ENCODE peak calls at places on chromosomes 5 and 9, in nine cellular contexts. G, N, Z, O, C, J, B, R and A are unnamed samples. For H3K27me3, the result is how much of the 10 kb centered on the place peaks cover.

GRCh38 chr9:137873858-137874363 is 3.7 kb upstream of the CACNA1B start:
- DNase-seq in N (no peak), R (no peak), Z (no peak), J (no peak), O (no peak), B (no peak), G (no peak), C (no peak), A (no peak)

GRCh38 chr5:66634601-66635000 is 38.4 kb downstream of the MAST4 start:
- DNase-seq in Z (no peak), J (no peak), C (no peak), O (no peak), R (no peak), N (no peak), G (no peak), B (no peak), A (no peak)

GRCh38 chr9:127138444-127138843 is 16.0 kb upstream of the ANGPTL2 start:
- DNase-seq in B (no peak), O (no peak), G (no peak), Z (peak), N (no peak), C (peak), J (no peak), R (no peak), A (no peak)

GRCh38 chr9:136198605-136199083 is 6.3 kb downstream of the LHX3 start:
- DNase-seq in R (peak), C (peak), G (no peak), Z (no peak), B (no peak), J (no peak), N (peak), O (no peak), A (peak)

GRCh38 chr5:139396691-139397090 is 1.8 kb upstream of the PROB1 start:
- DNase-seq in C (peak), J (no peak), G (no peak), R (no peak), B (no peak), Z (no peak), N (no peak), O (no peak), A (no peak)

GRCh38 chr9:136576269-136576626 is 30.4 kb upstream of the NOTCH1 start:
- DNase-seq in Z (no peak), B (no peak), R (no peak), C (no peak), O (no peak), J (no peak), N (no peak), G (no peak), A (no peak)

GRCh38 chr9:91716239-91716638 is 233.8 kb downstream of the ROR2 start:
- DNase-seq in Z (no peak), G (no peak), C (no peak), B (no peak), J (no peak), R (no peak), O (no peak), N (no peak), A (no peak)

GRCh38 chr5:38755171-38755570 is 90.6 kb upstream of the OSMR start:
- DNase-seq in N (peak), C (no peak), Z (no peak), J (no peak), R (no peak), G (no peak), O (no peak), B (no peak), A (no peak)

GRCh38 chr5:4542145-4542778 is 597.9 kb upstream of the ADAMTS16 start:
- DNase-seq in N (no peak), C (no peak), O (no peak), J (no peak), B (no peak), R (no peak), Z (no peak), G (no peak), A (no peak)

GRCh38 chr9:109737295-109737694 is 42.7 kb upstream of the PALM2AKAP2 start:
- DNase-seq in R (no peak), N (no peak), B (no peak), C (no peak), Z (no peak), G (no peak), O (no peak), J (no peak), A (no peak)

GRCh38 chr5:42791151-42791550 is 20.5 kb downstream of the SELENOP start:
- DNase-seq in O (no peak), N (no peak), G (no peak), B (no peak), J (no peak), Z (no peak), C (no peak), R (no peak), A (no peak)

GRCh38 chr5:90020575-90021535 is 388.7 kb downstream of the CETN3 start:
- DNase-seq in G (no peak), N (peak), B (no peak), R (no peak), J (no peak), O (no peak), Z (no peak), C (no peak), A (no peak)

GRCh38 chr9:121551985-121552753 is 52.5 kb upstream of the GGTA1 start:
- DNase-seq in J (no peak), Z (no peak), B (peak), O (no peak), C (no peak), G (no peak), R (no peak), N (no peak), A (no peak)

GRCh38 chr9:126125177-126125576 is 201.5 kb upstream of the MVB12B start:
- DNase-seq in C (peak), N (peak), B (no peak), Z (no peak), R (no peak), G (no peak), J (no peak), O (no peak), A (no peak)

GRCh38 chr9:128553695-128554094 is 1.3 kb downstream of the SPTAN1 start:
- DNase-seq in J (no peak), O (no peak), N (peak), G (no peak), C (no peak), R (no peak), Z (no peak), B (no peak), A (no peak)

GRCh38 chr5:143142596-143143435 is 260.7 kb downstream of the NR3C1 start:
- DNase-seq in B (peak), C (no peak), J (no peak), R (no peak), G (no peak), N (peak), Z (peak), O (no peak), A (no peak)

GRCh38 chr5:124285071-124285470 is 461.4 kb downstream of the ZNF608 start:
- DNase-seq in N (no peak), O (no peak), B (no peak), J (no peak), G (no peak), R (no peak), Z (no peak), C (no peak), A (no peak)

GRCh38 chr9:137147793-137148160 is 8.8 kb downstream of the GRIN1 start:
- DNase-seq in N (no peak), C (no peak), O (no peak), G (no peak), R (no peak), Z (no peak), B (no peak), J (no peak), A (peak)

GRCh38 chr9:128733256-128733655 is 9.3 kb upstream of the ZDHHC12 start:
- DNase-seq in Z (peak), J (no peak), O (no peak), B (peak), R (peak), C (peak), G (peak), N (peak), A (peak)

GRCh38 chr9:26811106-26811505 is 81.5 kb downstream of the CAAP1 start:
- DNase-seq in C (no peak), R (no peak), G (no peak), N (no peak), Z (no peak), B (no peak), J (no peak), O (no peak), A (no peak)

GRCh38 chr5:96893342-96893741 is 17.0 kb downstream of the ERAP2 start:
- DNase-seq in N (peak), Z (no peak), B (no peak), C (no peak), J (no peak), R (no peak), G (no peak), O (no peak), A (no peak)

GRCh38 chr5:33328842-33329241 is 111.9 kb upstream of the TARS1 start:
- DNase-seq in C (no peak), Z (no peak), B (no peak), G (no peak), R (no peak), J (no peak), N (no peak), O (no peak), A (no peak)

GRCh38 chr5:130605200-130605599 is 559.9 kb downstream of the HINT1 start:
- DNase-seq in R (peak), Z (no peak), B (no peak), O (no peak), G (no peak), C (peak), N (no peak), J (no peak), A (peak)

GRCh38 chr5:124371121-124371706 is 375.2 kb downstream of the ZNF608 start:
- DNase-seq in O (peak), R (no peak), N (peak), J (no peak), G (peak), C (no peak), B (no peak), Z (no peak), A (no peak)

GRCh38 chr5:85049020-85049419 is 664.3 kb upstream of the EDIL3 start:
- DNase-seq in N (peak), B (no peak), Z (no peak), R (peak), C (peak), O (no peak), J (no peak), G (no peak), A (peak)

GRCh38 chr9:114016101-114016500 is 62.0 kb downstream of the AMBP start:
- DNase-seq in J (no peak), G (peak), R (no peak), Z (no peak), C (peak), N (no peak), O (no peak), B (no peak), A (no peak)

GRCh38 chr5:172777381-172778222 is 6.6 kb upstream of the DUSP1 start:
- DNase-seq in J (peak), C (peak), B (peak), R (no peak), Z (peak), N (peak), G (peak), O (peak), A (no peak)

GRCh38 chr9:108834959-108835696 is 20.7 kb downstream of the ACTL7B start:
- DNase-seq in C (no peak), G (no peak), N (peak), R (no peak), J (no peak), Z (no peak), O (no peak), B (no peak), A (no peak)

GRCh38 chr9:34375901-34376595 is 650 bp downstream of the MYORG start:
- DNase-seq in G (peak), C (peak), Z (peak), N (no peak), J (no peak), O (no peak), B (peak), R (peak), A (peak)

GRCh38 chr9:34372598-34373011 is 4.1 kb downstream of the MYORG start:
- DNase-seq in O (no peak), G (no peak), Z (no peak), N (no peak), C (peak), J (no peak), R (no peak), B (no peak), A (peak)

GRCh38 chr9:34373749-34374148 is 2.9 kb downstream of the MYORG start:
- DNase-seq in G (no peak), B (no peak), R (no peak), C (no peak), J (no peak), N (no peak), Z (no peak), O (no peak), A (no peak)

GRCh38 chr9:34374905-34375552 is 1.7 kb downstream of the MYORG start:
- DNase-seq in C (peak), R (peak), Z (no peak), J (no peak), N (no peak), O (no peak), G (peak), B (no peak), A (peak)

DNA sequence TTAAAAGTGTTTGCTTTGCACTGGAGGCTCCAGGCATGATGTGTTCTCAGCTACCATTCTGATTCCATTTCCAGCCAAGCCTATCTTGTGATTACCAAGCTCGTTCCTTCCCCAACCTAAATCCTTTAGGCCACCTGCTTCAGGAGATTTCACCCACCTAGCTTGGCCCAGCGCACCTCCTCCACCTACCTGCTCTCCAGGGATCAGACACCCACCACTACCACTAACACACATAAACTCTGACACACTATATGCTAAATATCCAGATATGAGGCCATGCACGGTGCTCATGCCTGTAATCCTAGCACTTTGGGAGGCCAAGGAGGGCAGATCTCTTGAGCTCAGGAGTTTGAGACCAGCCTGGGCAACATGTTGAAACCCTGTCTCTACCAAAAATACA is 2.4 kb downstream of the MYORG start:
- DNase-seq in G (no peak), N (no peak), C (no peak), J (no peak), B (no peak), Z (no peak), O (no peak), R (no peak), A (no peak)
- H3K4me3 ChIP-seq in G (no peak), N (no peak), C (peak), J (no peak), B (no peak), Z (no peak), O (no peak), R (no peak), A (no peak)

GRCh38 chr5:111068208-111068607 is 3.3 kb upstream of the TSLP start:
- DNase-seq in C (no peak), B (no peak), J (no peak), Z (no peak), R (no peak), O (no peak), G (no peak), N (peak), A (no peak)
- H3K27me3 ChIP-seq in C (half or more), B (under half), J (under half), Z (under half), R (half or more), O (under half), G (under half), N (half or more), A (half or more)

GRCh38 chr5:45261125-45261524 is 435.1 kb downstream of the HCN1 start:
- DNase-seq in R (no peak), G (no peak), Z (no peak), O (no peak), J (no peak), C (no peak), N (no peak), B (no peak), A (no peak)

GRCh38 chr5:45264447-45264846 is 431.7 kb downstream of the HCN1 start:
- DNase-seq in G (no peak), O (no peak), B (no peak), N (no peak), C (no peak), Z (no peak), J (no peak), R (no peak), A (no peak)

GRCh38 chr5:45260292-45260691 is 435.9 kb downstream of the HCN1 start:
- DNase-seq in G (no peak), R (no peak), Z (no peak), J (no peak), C (no peak), N (no peak), B (no peak), O (no peak), A (no peak)

DNA sequence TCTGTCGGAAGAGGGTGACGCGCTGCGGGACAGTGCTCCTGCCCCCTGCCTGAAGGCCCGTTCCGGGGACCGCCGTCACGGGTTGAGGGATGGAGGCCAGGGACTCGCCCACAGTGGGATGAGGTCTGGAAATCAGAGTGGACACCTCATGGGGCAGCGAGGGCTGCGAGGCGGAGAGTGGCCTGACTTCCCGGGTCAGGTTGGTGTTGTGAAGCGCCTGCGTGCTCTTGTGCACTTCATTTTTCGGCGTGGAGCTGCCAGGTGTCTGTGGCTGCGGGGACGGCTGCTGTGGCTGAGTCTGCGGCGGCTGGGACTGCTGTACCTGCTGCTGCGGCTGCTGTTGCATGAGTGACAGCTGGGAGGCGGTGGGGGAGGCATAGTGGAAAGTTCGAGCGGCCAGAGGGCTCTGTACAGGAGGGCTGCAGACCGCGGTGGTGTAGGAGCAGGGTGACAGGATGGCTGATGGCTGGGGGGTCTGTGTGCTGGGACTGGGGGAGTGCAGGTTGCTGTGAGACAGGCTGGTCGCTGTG is 434.1 kb downstream of the HCN1 start:
- DNase-seq in C (no peak), N (no peak), O (no peak), R (no peak), Z (no peak), G (no peak), B (no peak), J (no peak), A (peak)
- H3K4me3 ChIP-seq in C (no peak), N (no peak), O (no peak), R (no peak), Z (no peak), G (no peak), B (no peak), J (no peak), A (no peak)

GRCh38 chr5:133564921-133565565 is 47.3 kb downstream of the FSTL4 start:
- DNase-seq in O (no peak), J (no peak), G (no peak), B (no peak), C (no peak), Z (no peak), R (no peak), N (no peak), A (no peak)

GRCh38 chr5:133559960-133560359 is 52.4 kb downstream of the FSTL4 start:
- DNase-seq in N (no peak), B (no peak), C (no peak), O (no peak), R (no peak), J (no peak), Z (no peak), G (no peak), A (no peak)

GRCh38 chr5:133565993-133566392 is 46.3 kb downstream of the FSTL4 start:
- DNase-seq in B (no peak), J (no peak), Z (no peak), N (peak), O (no peak), G (no peak), R (peak), C (peak), A (peak)

GRCh38 chr5:133562554-133562953 is 49.8 kb downstream of the FSTL4 start:
- DNase-seq in J (no peak), C (no peak), O (no peak), Z (no peak), R (no peak), G (no peak), B (no peak), N (no peak), A (no peak)
- H3K27me3 ChIP-seq in J (under half), C (under half), O (under half), Z (under half), R (under half), G (under half), B (under half), N (under half), A (under half)